ENCODE peak calls at places on chromosomes 16 and 17, in six cellular contexts. I is H9, O is mesendoderm, R is IMR-90, J is neuronal stem cell, V is mesenchymal stem cell. A is an unnamed sample.

GRCh38 chr17:22374741-22375140 is 682.4 kb downstream of the KCNJ18 start:
- DNase-seq in I (no peak), O (no peak), R (no peak), J (no peak), V (no peak), A (no peak)

GRCh38 chr17:75913537-75914210 is 9.0 kb upstream of the MRPL38 start:
- DNase-seq in I (no peak), O (no peak), R (no peak), J (no peak), V (no peak), A (no peak)

GRCh38 chr16:50509521-50510341 is 38.5 kb upstream of the NKD1 start:
- DNase-seq in I (peak), O (peak), R (peak), J (peak), V (peak), A (peak)

GRCh38 chr16:24966031-24966430 is 49.1 kb downstream of the ARHGAP17 start:
- DNase-seq in I (peak), O (no peak), R (no peak), J (no peak), V (no peak), A (peak)

GRCh38 chr17:8941520-8941919 is 24.0 kb downstream of the PIK3R5 start:
- DNase-seq in I (peak), O (no peak), R (no peak), J (no peak), V (no peak), A (no peak)

GRCh38 chr16:12027091-12027490 is 50.6 kb downstream of the SNX29 start:
- DNase-seq in I (peak), O (peak), R (no peak), J (no peak), V (no peak), A (no peak)

GRCh38 chr17:35028531-35029262 is 34.8 kb downstream of the RFFL start:
- DNase-seq in I (no peak), O (no peak), R (peak), J (no peak), V (no peak), A (no peak)

GRCh38 chr16:79186196-79186595 is 414.3 kb downstream of the MAF start:
- DNase-seq in I (no peak), O (no peak), R (no peak), J (no peak), V (no peak), A (no peak)

GRCh38 chr17:33234930-33235685 is 58.0 kb downstream of the ASIC2 start:
- DNase-seq in I (no peak), O (no peak), R (peak), J (no peak), V (peak), A (peak)

GRCh38 chr16:8730335-8730915 is 56.0 kb downstream of the ABAT start:
- DNase-seq in I (no peak), O (no peak), R (no peak), J (no peak), V (no peak), A (no peak)

GRCh38 chr17:2053380-2054261 is 1.3 kb upstream of the HIC1 start:
- DNase-seq in I (peak), O (peak), R (peak), J (no peak), V (peak), A (peak)

GRCh38 chr16:79703066-79703465 is 102.5 kb upstream of the MAF start:
- DNase-seq in I (no peak), O (no peak), R (no peak), J (no peak), V (no peak), A (no peak)

GRCh38 chr17:43588664-43589435 is 42.7 kb upstream of the ETV4 start:
- DNase-seq in I (no peak), O (no peak), R (no peak), J (no peak), V (no peak), A (no peak)
- H3K9ac ChIP-seq in I (no peak), O (no peak), R (no peak), J (peak), V (no peak), A (no peak)

GRCh38 chr17:58351710-58352017 is 337 bp downstream of the SUPT4H1 start:
- DNase-seq in I (no peak), O (no peak), R (no peak), J (peak), V (no peak), A (no peak)
- H2AK5ac ChIP-seq in I (no peak), O (no peak), R (peak), J (peak), V (no peak), A (peak)

GRCh38 chr16:30367349-30368009 is 2.8 kb downstream of the TBC1D10B start:
- DNase-seq in I (no peak), O (no peak), R (no peak), J (no peak), V (no peak), A (peak)
- H3K9ac ChIP-seq in I (no peak), O (peak), R (peak), J (no peak), V (peak), A (no peak)

DNA sequence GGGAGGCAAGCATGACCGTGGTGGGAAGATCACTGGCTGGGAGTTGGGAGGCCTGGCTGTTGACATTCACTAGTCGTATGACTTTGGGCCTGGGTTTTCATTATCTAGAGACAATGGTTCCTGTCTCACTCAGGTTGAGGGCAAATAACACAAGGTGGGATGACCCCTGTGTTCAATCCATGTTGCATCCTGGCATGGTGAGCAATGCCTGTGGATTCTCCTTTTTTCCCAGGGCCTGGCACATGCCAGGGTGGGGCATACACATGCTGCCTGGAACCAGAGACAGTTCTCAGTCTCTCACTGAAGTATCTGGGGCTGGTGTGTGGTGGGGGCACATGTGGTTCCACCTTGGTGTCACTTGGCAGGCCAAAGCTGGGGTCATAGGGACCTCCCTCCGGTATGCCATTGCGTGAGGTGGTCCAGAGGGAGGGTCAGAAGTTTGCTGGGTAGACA is 5.4 kb downstream of the THRA start:
- DNase-seq in I (peak), O (no peak), R (no peak), J (no peak), V (no peak), A (no peak)
- H2AK5ac ChIP-seq in I (no peak), O (no peak), R (peak), J (peak), V (peak), A (no peak)

DNA sequence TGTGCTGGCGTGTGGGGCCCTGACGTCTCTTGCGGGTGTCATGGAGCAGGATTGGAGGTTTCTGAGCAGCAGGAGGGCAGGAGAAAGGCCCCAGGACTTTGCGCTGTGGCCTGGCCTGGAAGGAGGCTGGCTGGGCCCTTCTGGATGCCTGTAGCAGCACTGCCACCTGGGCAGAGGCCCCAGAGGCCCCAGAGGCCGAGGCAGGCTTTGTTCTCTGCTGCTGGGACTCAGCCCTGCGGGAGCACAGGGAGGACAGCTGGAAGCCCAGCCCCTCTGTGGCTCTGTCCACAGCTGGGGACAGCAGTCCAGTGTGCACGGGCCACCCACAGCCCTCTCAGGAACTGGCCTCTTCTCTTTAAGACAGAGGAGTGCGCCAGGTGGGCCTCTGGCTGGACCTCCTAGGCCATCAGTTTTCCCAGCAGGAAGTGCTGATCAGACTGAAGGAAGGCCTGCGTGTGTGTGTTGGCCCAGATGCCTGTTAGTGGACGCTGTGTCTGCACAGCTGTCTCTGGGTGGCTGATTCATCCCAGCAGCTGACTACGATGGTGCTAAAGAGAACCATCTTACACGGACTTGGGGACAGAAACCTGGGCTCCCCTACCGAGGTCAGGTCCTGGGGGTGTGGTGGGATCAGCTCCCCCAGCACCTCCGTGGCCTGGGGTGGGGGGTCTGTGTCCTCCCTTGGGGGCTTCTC is 26.8 kb upstream of the ZNF750 start:
- DNase-seq in I (no peak), O (no peak), R (peak), J (no peak), V (peak), A (no peak)
- H3K9ac ChIP-seq in I (no peak), O (no peak), R (peak), J (peak), V (peak), A (no peak)

DNA sequence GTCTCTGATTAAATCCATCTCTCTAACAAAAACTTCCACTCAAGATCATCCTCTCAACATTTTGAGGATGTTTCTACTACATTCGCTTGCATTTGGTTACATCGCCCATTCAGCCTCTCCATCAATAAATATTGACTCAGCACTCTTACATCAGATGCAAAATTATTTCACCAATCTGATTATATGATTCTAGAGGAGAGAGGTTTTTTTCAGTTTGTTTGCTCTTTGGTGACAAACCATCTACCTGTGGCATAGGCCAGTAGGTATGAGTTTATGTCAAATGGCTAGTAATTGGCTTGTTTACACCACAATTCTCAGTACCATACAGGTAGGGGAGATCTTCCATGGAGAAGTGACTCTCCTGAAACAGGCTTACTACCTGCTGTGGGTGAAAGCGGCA is 52.3 kb downstream of the TOX3 start:
- DNase-seq in I (no peak), O (no peak), R (no peak), J (no peak), V (no peak), A (no peak)
- H2AK5ac ChIP-seq in I (no peak), O (no peak), R (no peak), J (no peak), V (no peak), A (no peak)

GRCh38 chr16:27314986-27315332 is 1.2 kb downstream of the IL4R start:
- DNase-seq in I (no peak), O (no peak), R (no peak), J (no peak), V (no peak), A (no peak)
- H3K9ac ChIP-seq in I (no peak), O (peak), R (peak), J (peak), V (peak), A (no peak)

GRCh38 chr16:81447383-81448101 is 2.9 kb downstream of the CMIP start:
- DNase-seq in I (no peak), O (no peak), R (no peak), J (no peak), V (no peak), A (peak)

GRCh38 chr16:81450783-81451491 is 6.3 kb downstream of the CMIP start:
- DNase-seq in I (no peak), O (no peak), R (no peak), J (no peak), V (no peak), A (no peak)

GRCh38 chr16:81449899-81450608 is 5.4 kb downstream of the CMIP start:
- DNase-seq in I (no peak), O (no peak), R (no peak), J (no peak), V (no peak), A (no peak)

GRCh38 chr16:81448154-81449131 is 3.8 kb downstream of the CMIP start:
- DNase-seq in I (no peak), O (no peak), R (no peak), J (no peak), V (no peak), A (no peak)

DNA sequence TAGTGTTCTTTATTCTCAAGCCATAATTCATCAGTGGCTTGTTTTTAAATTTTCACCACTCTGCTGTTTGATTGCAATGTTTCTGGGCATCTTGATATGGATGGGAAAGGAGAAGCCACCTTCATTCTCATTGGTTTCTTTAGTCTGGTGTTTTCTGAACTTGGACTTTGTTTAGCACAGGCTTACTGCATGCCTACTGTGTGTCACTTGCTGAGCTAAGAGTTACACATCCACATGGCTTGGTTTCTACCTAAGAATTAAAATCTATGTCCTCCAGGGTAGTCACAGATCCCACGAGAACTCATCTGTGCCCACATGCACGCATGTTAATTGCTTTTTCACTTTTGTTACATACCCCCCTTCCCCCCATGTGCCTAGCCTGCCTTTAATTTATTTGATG is 4.6 kb downstream of the CMIP start:
- DNase-seq in I (no peak), O (no peak), R (no peak), J (no peak), V (no peak), A (no peak)
- H2AK5ac ChIP-seq in I (no peak), O (no peak), R (no peak), J (no peak), V (no peak), A (no peak)